ENCODE peak calls at places on chromosome X, in eight cellular contexts. L, S, I, U, H, M, G and X are unnamed samples.

GRCh38 chrX:134315893-134316292 is 78.9 kb downstream of the CCDC160 start:
- DNase-seq in L (no peak), S (no peak), I (no peak), U (no peak), H (no peak), M (no peak), G (no peak), X (no peak)

GRCh38 chrX:105136786-105137185 is 83.7 kb downstream of the TEX13A start:
- DNase-seq in L (no peak), S (no peak), I (no peak), U (no peak), H (no peak), M (no peak), G (no peak), X (no peak)

GRCh38 chrX:133005038-133005437 is 46.6 kb upstream of the HS6ST2 start:
- DNase-seq in L (peak), S (no peak), I (no peak), U (peak), H (no peak), M (no peak), G (no peak), X (peak)

GRCh38 chrX:46757593-46757992 is 1.3 kb downstream of the SLC9A7 start:
- DNase-seq in L (peak), S (no peak), I (no peak), U (peak), H (no peak), M (no peak), G (no peak), X (peak)

GRCh38 chrX:34578237-34578636 is 78.8 kb downstream of the TMEM47 start:
- DNase-seq in L (peak), S (no peak), I (no peak), U (peak), H (no peak), M (no peak), G (no peak), X (peak)

GRCh38 chrX:129585143-129585542 is 45.1 kb downstream of the OCRL start:
- DNase-seq in L (no peak), S (no peak), I (no peak), U (no peak), H (no peak), M (no peak), G (no peak), X (no peak)

GRCh38 chrX:142428916-142429315 is 223.8 kb upstream of the MAGEC2 start:
- DNase-seq in L (no peak), S (no peak), I (no peak), U (no peak), H (no peak), M (no peak), G (no peak), X (no peak)

GRCh38 chrX:140157611-140158010 is 192.3 kb upstream of the CXorf66 start:
- DNase-seq in L (peak), S (no peak), I (no peak), U (peak), H (no peak), M (no peak), G (no peak), X (peak)

GRCh38 chrX:8030361-8030760 is 103.1 kb upstream of the PNPLA4 start:
- DNase-seq in L (no peak), S (no peak), I (no peak), U (no peak), H (no peak), M (no peak), G (no peak), X (no peak)

GRCh38 chrX:73401591-73402266 is 45.1 kb upstream of the CDX4 start:
- DNase-seq in L (no peak), S (no peak), I (no peak), U (no peak), H (no peak), M (peak), G (no peak), X (no peak)

GRCh38 chrX:130694983-130695382 is 208.0 kb downstream of the ENOX2 start:
- DNase-seq in L (no peak), S (no peak), I (no peak), U (no peak), H (no peak), M (no peak), G (no peak), X (no peak)

GRCh38 chrX:68695206-68695845 is 47.9 kb downstream of the STARD8 start:
- DNase-seq in L (no peak), S (no peak), I (no peak), U (no peak), H (no peak), M (no peak), G (no peak), X (no peak)

GRCh38 chrX:68693481-68694410 is 46.3 kb downstream of the STARD8 start:
- DNase-seq in L (peak), S (peak), I (peak), U (peak), H (peak), M (peak), G (peak), X (peak)

GRCh38 chrX:68692651-68693050 is 45.2 kb downstream of the STARD8 start:
- DNase-seq in L (peak), S (no peak), I (no peak), U (no peak), H (no peak), M (no peak), G (no peak), X (no peak)

GRCh38 chrX:68696267-68696666 is 48.8 kb downstream of the STARD8 start:
- DNase-seq in L (no peak), S (no peak), I (no peak), U (no peak), H (no peak), M (no peak), G (no peak), X (no peak)

GRCh38 chrX:68694429-68695205 is 47.2 kb downstream of the STARD8 start:
- DNase-seq in L (no peak), S (no peak), I (no peak), U (no peak), H (no peak), M (no peak), G (no peak), X (peak)
- TF ChIP-seq CTCF in L (no peak), S (no peak), I (no peak), U (no peak), H (no peak), M (no peak), G (no peak), X (no peak)

DNA sequence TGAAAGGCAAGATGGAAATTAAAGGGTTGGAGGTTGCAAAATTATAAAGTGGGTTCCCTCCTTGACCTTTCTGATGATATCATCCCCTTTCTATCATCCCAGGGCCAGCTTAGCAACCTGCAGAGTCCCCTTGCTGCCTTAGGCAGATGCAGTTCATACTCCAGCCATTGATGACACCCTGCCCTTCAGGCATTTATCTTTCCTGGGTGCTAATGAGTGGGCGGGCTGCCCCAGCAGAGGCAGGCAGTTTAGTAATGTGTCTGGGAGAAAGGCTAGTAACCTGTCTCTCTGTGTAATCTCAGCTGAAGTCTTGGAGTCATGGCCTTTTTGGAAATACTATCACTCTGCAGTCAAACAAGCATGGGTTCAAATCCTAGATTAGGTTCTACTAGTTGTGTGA is 3.8 kb upstream of the FRMPD3 start:
- DNase-seq in L (no peak), S (no peak), I (no peak), U (no peak), H (no peak), M (no peak), G (no peak), X (no peak)
- H3K4me3 ChIP-seq in L (no peak), S (no peak), I (no peak), U (no peak), H (no peak), M (no peak), G (no peak), X (no peak)

GRCh38 chrX:151004085-151004484 is 20.9 kb downstream of the HMGB3 start:
- DNase-seq in L (peak), S (no peak), I (no peak), U (no peak), H (no peak), M (no peak), G (no peak), X (peak)
- TF ChIP-seq CTCF in L (peak), S (no peak), I (no peak), U (no peak), H (peak), M (no peak), G (peak), X (no peak)

DNA sequence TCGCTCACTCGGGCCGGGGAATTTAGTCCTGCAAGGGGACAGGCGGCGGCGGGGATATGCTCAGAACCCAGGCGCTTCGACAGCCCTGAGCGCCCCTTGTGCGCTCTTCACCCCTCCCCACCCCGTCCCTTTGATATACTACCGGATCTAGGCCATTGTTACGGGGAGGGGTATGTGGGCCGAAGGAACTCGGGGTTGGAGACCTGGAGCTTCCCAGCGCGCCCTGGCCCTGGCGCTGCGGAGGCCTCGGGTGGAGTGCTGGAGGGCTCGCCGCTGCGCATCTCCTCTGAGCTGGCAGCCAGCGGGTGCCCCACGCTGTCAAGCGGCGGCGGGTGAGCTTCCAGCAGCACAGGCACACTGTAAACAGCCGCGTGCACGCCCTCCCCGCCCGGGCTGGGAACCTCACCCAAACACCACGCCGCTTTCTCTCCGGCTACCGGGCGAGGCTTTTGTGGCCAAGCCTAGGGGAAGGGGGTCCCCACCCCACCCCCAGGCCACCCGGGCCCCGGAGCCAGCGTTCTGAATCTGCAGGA is 54.5 kb upstream of the BCOR start:
- DNase-seq in L (no peak), S (peak), I (peak), U (no peak), H (no peak), M (peak), G (peak), X (no peak)
- H3K4me3 ChIP-seq in L (no peak), S (no peak), I (peak), U (no peak), H (peak), M (no peak), G (peak), X (no peak)

DNA sequence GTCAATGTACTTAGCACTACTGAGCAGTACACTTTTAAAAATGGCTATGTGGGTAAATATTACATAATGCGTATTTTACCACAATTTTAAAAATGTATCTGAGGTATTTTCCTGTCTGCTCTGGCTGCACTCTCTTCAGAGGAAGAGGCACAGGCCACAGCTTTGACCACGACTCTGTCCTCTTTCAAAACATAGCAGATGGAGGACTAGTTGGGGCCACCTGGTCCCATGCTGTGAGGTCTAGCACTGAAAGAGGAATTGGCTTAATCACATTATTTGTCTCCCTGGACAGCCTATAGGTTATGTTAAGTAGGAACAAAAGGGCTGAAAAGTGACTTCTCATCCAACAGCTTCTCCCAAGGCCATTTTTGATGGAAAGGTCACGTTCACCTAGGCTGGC is 5.2 kb downstream of the KCNE5 start:
- DNase-seq in L (no peak), S (no peak), I (no peak), U (no peak), H (no peak), M (no peak), G (no peak), X (no peak)
- TF ChIP-seq CTCF in L (no peak), S (no peak), I (no peak), U (no peak), H (no peak), M (no peak), G (no peak), X (no peak)

GRCh38 chrX:118498351-118498750 is 2.7 kb downstream of the DOCK11 start:
- DNase-seq in L (no peak), S (no peak), I (no peak), U (no peak), H (no peak), M (no peak), G (no peak), X (no peak)
- H3K4me3 ChIP-seq in L (no peak), S (no peak), I (no peak), U (no peak), H (no peak), M (no peak), G (no peak), X (no peak)

GRCh38 chrX:15930585-15930984 is 76.0 kb upstream of the AP1S2 start:
- DNase-seq in L (peak), S (no peak), I (no peak), U (peak), H (no peak), M (no peak), G (no peak), X (peak)
- TF ChIP-seq CTCF in L (peak), S (no peak), I (no peak), U (peak), H (no peak), M (peak), G (peak), X (peak)

DNA sequence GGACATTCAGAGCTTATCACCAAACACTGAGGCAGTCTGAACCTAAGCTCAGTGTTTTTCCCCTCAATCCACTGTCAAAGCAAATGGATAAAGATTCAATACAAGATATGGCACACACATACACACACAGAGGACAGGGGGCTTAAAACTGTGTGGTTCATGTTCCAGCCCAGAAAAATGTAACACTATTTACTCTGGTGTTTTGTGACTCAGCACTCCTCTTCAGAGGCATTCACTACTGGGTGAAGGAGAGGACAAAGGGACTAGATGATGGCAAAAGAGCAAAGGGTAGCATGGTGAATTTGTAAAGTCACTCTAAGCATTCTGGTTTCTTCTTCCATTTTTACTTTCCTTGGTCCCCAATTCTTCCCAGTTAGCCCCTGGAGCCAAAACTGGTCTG is 120.3 kb downstream of the ARHGEF9 start:
- DNase-seq in L (peak), S (no peak), I (no peak), U (no peak), H (no peak), M (no peak), G (no peak), X (no peak)
- H3K4me3 ChIP-seq in L (no peak), S (no peak), I (no peak), U (no peak), H (no peak), M (no peak), G (no peak), X (no peak)